ENCODE peak calls at places on chromosomes 3 and 15, in seven cellular contexts. One of them, this sample, is unnamed.

GRCh38 chr3:191809326-191809949 is 348.5 kb downstream of the PYDC2 start:
- DNase-seq in aorta: no peak
- DNase-seq in Peyer's patch: no peak
- DNase-seq in NCI-H2081: no peak
- DNase-seq in stimulated activated CD8-positive, alpha-beta memory T cell treated with anti-CD3 and anti-CD28 coated beads, Interleukin-12 subunit alpha, Interleukin-12 subunit beta, amount 100 ng/mL, for 4 hours: no peak
- DNase-seq in GM20000: no peak
- DNase-seq in thoracic aorta: no peak
- DNase-seq in this sample: no peak

GRCh38 chr15:39242345-39242744 is 338.5 kb upstream of the THBS1 start:
- DNase-seq in aorta: no peak
- DNase-seq in Peyer's patch: no peak
- DNase-seq in NCI-H2081: no peak
- DNase-seq in stimulated activated CD8-positive, alpha-beta memory T cell treated with anti-CD3 and anti-CD28 coated beads, Interleukin-12 subunit alpha, Interleukin-12 subunit beta, amount 100 ng/mL, for 4 hours: no peak
- DNase-seq in GM20000: no peak
- DNase-seq in thoracic aorta: no peak
- DNase-seq in this sample: no peak

GRCh38 chr15:72685301-72685924 is 569 bp downstream of the HIGD2B start:
- DNase-seq in aorta: no peak
- DNase-seq in Peyer's patch: no peak
- DNase-seq in NCI-H2081: no peak
- DNase-seq in stimulated activated CD8-positive, alpha-beta memory T cell treated with anti-CD3 and anti-CD28 coated beads, Interleukin-12 subunit alpha, Interleukin-12 subunit beta, amount 100 ng/mL, for 4 hours: no peak
- DNase-seq in GM20000: no peak
- DNase-seq in thoracic aorta: no peak
- DNase-seq in this sample: no peak

GRCh38 chr3:183449391-183449790 is 21.0 kb upstream of the MCF2L2 start:
- DNase-seq in aorta: no peak
- DNase-seq in Peyer's patch: no peak
- DNase-seq in NCI-H2081: no peak
- DNase-seq in stimulated activated CD8-positive, alpha-beta memory T cell treated with anti-CD3 and anti-CD28 coated beads, Interleukin-12 subunit alpha, Interleukin-12 subunit beta, amount 100 ng/mL, for 4 hours: no peak
- DNase-seq in GM20000: no peak
- DNase-seq in thoracic aorta: no peak
- DNase-seq in this sample: no peak

GRCh38 chr3:5226783-5227182 is 39.3 kb downstream of the EDEM1 start:
- DNase-seq in aorta: no peak
- DNase-seq in Peyer's patch: no peak
- DNase-seq in NCI-H2081: peak; percentile 16
- DNase-seq in stimulated activated CD8-positive, alpha-beta memory T cell treated with anti-CD3 and anti-CD28 coated beads, Interleukin-12 subunit alpha, Interleukin-12 subunit beta, amount 100 ng/mL, for 4 hours: no peak
- DNase-seq in GM20000: peak; percentile 42
- DNase-seq in thoracic aorta: no peak
- DNase-seq in this sample: no peak

GRCh38 chr3:100226712-100227429 is 33.9 kb upstream of the TBC1D23 start:
- DNase-seq in aorta: no peak
- DNase-seq in Peyer's patch: no peak
- DNase-seq in NCI-H2081: no peak
- DNase-seq in stimulated activated CD8-positive, alpha-beta memory T cell treated with anti-CD3 and anti-CD28 coated beads, Interleukin-12 subunit alpha, Interleukin-12 subunit beta, amount 100 ng/mL, for 4 hours: no peak
- DNase-seq in GM20000: no peak
- DNase-seq in thoracic aorta: no peak
- DNase-seq in this sample: no peak

GRCh38 chr3:27426926-27427325 is 57.3 kb downstream of the SLC4A7 start:
- DNase-seq in aorta: no peak
- DNase-seq in Peyer's patch: no peak
- DNase-seq in NCI-H2081: no peak
- DNase-seq in stimulated activated CD8-positive, alpha-beta memory T cell treated with anti-CD3 and anti-CD28 coated beads, Interleukin-12 subunit alpha, Interleukin-12 subunit beta, amount 100 ng/mL, for 4 hours: no peak
- DNase-seq in GM20000: no peak
- DNase-seq in thoracic aorta: no peak
- DNase-seq in this sample: no peak

GRCh38 chr3:178685591-178685906 is 149.3 kb downstream of the KCNMB2 start:
- DNase-seq in aorta: no peak
- DNase-seq in Peyer's patch: no peak
- DNase-seq in NCI-H2081: no peak
- DNase-seq in stimulated activated CD8-positive, alpha-beta memory T cell treated with anti-CD3 and anti-CD28 coated beads, Interleukin-12 subunit alpha, Interleukin-12 subunit beta, amount 100 ng/mL, for 4 hours: no peak
- DNase-seq in GM20000: no peak
- DNase-seq in thoracic aorta: no peak
- DNase-seq in this sample: no peak

GRCh38 chr3:22175899-22176298 is 424.9 kb upstream of the ZNF385D start:
- DNase-seq in aorta: no peak
- DNase-seq in Peyer's patch: no peak
- DNase-seq in NCI-H2081: no peak
- DNase-seq in stimulated activated CD8-positive, alpha-beta memory T cell treated with anti-CD3 and anti-CD28 coated beads, Interleukin-12 subunit alpha, Interleukin-12 subunit beta, amount 100 ng/mL, for 4 hours: no peak
- DNase-seq in GM20000: no peak
- DNase-seq in thoracic aorta: no peak
- DNase-seq in this sample: no peak

GRCh38 chr3:15339786-15340215 is 7.4 kb upstream of the SH3BP5 start:
- DNase-seq in aorta: no peak
- DNase-seq in Peyer's patch: no peak
- DNase-seq in NCI-H2081: no peak
- DNase-seq in stimulated activated CD8-positive, alpha-beta memory T cell treated with anti-CD3 and anti-CD28 coated beads, Interleukin-12 subunit alpha, Interleukin-12 subunit beta, amount 100 ng/mL, for 4 hours: no peak
- DNase-seq in GM20000: no peak
- DNase-seq in thoracic aorta: no peak
- DNase-seq in this sample: no peak

This sample was measured in activated gamma-delta T cell treated with anti-CD3 and anti-CD28 coated beads, Interleukin-2, amount 50 U/mL, for 16 hours.